ENCODE peak calls at places on chromosomes 6 and 20, in nine cellular contexts. One of them, this sample, is unnamed. For H3K4me1, the result is how much of the 10 kb centered on the place peaks cover.

GRCh38 chr6:42369568-42369967 is 82.2 kb downstream of the TRERF1 start:
- DNase-seq in adrenal gland: no peak
- DNase-seq in breast epithelium: no peak
- DNase-seq in transverse colon: peak
- DNase-seq in psoas muscle: no peak
- DNase-seq in spleen: no peak
- DNase-seq in H9: no peak
- DNase-seq in hepatocyte: no peak
- DNase-seq in right atrium auricular region: no peak
- DNase-seq in this sample: no peak

GRCh38 chr6:122788663-122789062 is 395 bp upstream of the SMPDL3A start:
- DNase-seq in adrenal gland: no peak
- DNase-seq in breast epithelium: no peak
- DNase-seq in transverse colon: no peak
- DNase-seq in psoas muscle: no peak
- DNase-seq in spleen: no peak
- DNase-seq in H9: no peak
- DNase-seq in hepatocyte: no peak
- DNase-seq in right atrium auricular region: no peak
- DNase-seq in this sample: no peak

GRCh38 chr6:127464881-127465459 is 5.8 kb upstream of the KIAA0408 start:
- DNase-seq in adrenal gland: peak
- DNase-seq in breast epithelium: no peak
- DNase-seq in transverse colon: peak
- DNase-seq in psoas muscle: peak
- DNase-seq in spleen: no peak
- DNase-seq in H9: peak
- DNase-seq in hepatocyte: peak
- DNase-seq in right atrium auricular region: peak
- DNase-seq in this sample: peak

GRCh38 chr6:79040083-79040482 is 38.0 kb downstream of the PHIP start:
- DNase-seq in adrenal gland: no peak
- DNase-seq in breast epithelium: no peak
- DNase-seq in transverse colon: no peak
- DNase-seq in psoas muscle: no peak
- DNase-seq in spleen: no peak
- DNase-seq in H9: no peak
- DNase-seq in hepatocyte: no peak
- DNase-seq in right atrium auricular region: no peak
- DNase-seq in this sample: no peak

GRCh38 chr6:104705095-104705707 is 154.5 kb downstream of the HACE1 start:
- DNase-seq in adrenal gland: no peak
- DNase-seq in breast epithelium: no peak
- DNase-seq in transverse colon: peak
- DNase-seq in psoas muscle: no peak
- DNase-seq in spleen: no peak
- DNase-seq in H9: no peak
- DNase-seq in hepatocyte: no peak
- DNase-seq in right atrium auricular region: no peak
- DNase-seq in this sample: no peak

GRCh38 chr20:31861346-31862156 is 8.8 kb downstream of the DUSP15 start:
- DNase-seq in adrenal gland: peak
- DNase-seq in breast epithelium: no peak
- DNase-seq in transverse colon: peak
- DNase-seq in psoas muscle: peak
- DNase-seq in spleen: peak
- DNase-seq in H9: peak
- DNase-seq in hepatocyte: peak
- DNase-seq in right atrium auricular region: no peak
- DNase-seq in this sample: peak

GRCh38 chr20:23265226-23265625 is 85.4 kb upstream of the NXT1 start:
- DNase-seq in adrenal gland: no peak
- DNase-seq in breast epithelium: no peak
- DNase-seq in transverse colon: no peak
- DNase-seq in psoas muscle: no peak
- DNase-seq in spleen: peak
- DNase-seq in H9: no peak
- DNase-seq in hepatocyte: no peak
- DNase-seq in right atrium auricular region: no peak
- DNase-seq in this sample: no peak

GRCh38 chr6:36443951-36444428 is 1.2 kb downstream of the KCTD20 start:
- DNase-seq in adrenal gland: no peak
- DNase-seq in breast epithelium: no peak
- DNase-seq in transverse colon: no peak
- DNase-seq in psoas muscle: no peak
- DNase-seq in spleen: no peak
- DNase-seq in H9: peak
- DNase-seq in hepatocyte: peak
- DNase-seq in right atrium auricular region: no peak
- DNase-seq in this sample: peak

GRCh38 chr20:55582498-55582897 is 422.8 kb downstream of the CBLN4 start:
- DNase-seq in adrenal gland: no peak
- DNase-seq in breast epithelium: no peak
- DNase-seq in transverse colon: no peak
- DNase-seq in psoas muscle: no peak
- DNase-seq in spleen: no peak
- DNase-seq in H9: no peak
- DNase-seq in hepatocyte: no peak
- DNase-seq in right atrium auricular region: no peak
- DNase-seq in this sample: no peak

GRCh38 chr6:44096615-44097014 is 30.6 kb downstream of the MRPL14 start:
- DNase-seq in adrenal gland: peak
- DNase-seq in breast epithelium: peak
- DNase-seq in transverse colon: peak
- DNase-seq in psoas muscle: peak
- DNase-seq in spleen: peak
- DNase-seq in H9: no peak
- DNase-seq in hepatocyte: peak
- DNase-seq in right atrium auricular region: peak
- DNase-seq in this sample: peak

GRCh38 chr6:22062807-22063408 is 233.9 kb downstream of the PRL start:
- DNase-seq in adrenal gland: no peak
- DNase-seq in breast epithelium: no peak
- DNase-seq in transverse colon: no peak
- DNase-seq in psoas muscle: no peak
- DNase-seq in spleen: peak
- DNase-seq in H9: no peak
- DNase-seq in hepatocyte: no peak
- DNase-seq in right atrium auricular region: no peak
- DNase-seq in this sample: no peak

GRCh38 chr20:32830437-32830836 is 10.7 kb downstream of the MAPRE1 start:
- DNase-seq in adrenal gland: peak
- DNase-seq in breast epithelium: no peak
- DNase-seq in transverse colon: peak
- DNase-seq in psoas muscle: no peak
- DNase-seq in spleen: no peak
- DNase-seq in H9: no peak
- DNase-seq in hepatocyte: peak
- DNase-seq in right atrium auricular region: no peak
- DNase-seq in this sample: no peak

GRCh38 chr20:35629432-35630145 is 14.0 kb downstream of the SPAG4 start:
- DNase-seq in adrenal gland: no peak
- DNase-seq in breast epithelium: no peak
- DNase-seq in transverse colon: no peak
- DNase-seq in psoas muscle: no peak
- DNase-seq in spleen: no peak
- DNase-seq in H9: peak
- DNase-seq in hepatocyte: no peak
- DNase-seq in right atrium auricular region: no peak
- DNase-seq in this sample: no peak

DNA sequence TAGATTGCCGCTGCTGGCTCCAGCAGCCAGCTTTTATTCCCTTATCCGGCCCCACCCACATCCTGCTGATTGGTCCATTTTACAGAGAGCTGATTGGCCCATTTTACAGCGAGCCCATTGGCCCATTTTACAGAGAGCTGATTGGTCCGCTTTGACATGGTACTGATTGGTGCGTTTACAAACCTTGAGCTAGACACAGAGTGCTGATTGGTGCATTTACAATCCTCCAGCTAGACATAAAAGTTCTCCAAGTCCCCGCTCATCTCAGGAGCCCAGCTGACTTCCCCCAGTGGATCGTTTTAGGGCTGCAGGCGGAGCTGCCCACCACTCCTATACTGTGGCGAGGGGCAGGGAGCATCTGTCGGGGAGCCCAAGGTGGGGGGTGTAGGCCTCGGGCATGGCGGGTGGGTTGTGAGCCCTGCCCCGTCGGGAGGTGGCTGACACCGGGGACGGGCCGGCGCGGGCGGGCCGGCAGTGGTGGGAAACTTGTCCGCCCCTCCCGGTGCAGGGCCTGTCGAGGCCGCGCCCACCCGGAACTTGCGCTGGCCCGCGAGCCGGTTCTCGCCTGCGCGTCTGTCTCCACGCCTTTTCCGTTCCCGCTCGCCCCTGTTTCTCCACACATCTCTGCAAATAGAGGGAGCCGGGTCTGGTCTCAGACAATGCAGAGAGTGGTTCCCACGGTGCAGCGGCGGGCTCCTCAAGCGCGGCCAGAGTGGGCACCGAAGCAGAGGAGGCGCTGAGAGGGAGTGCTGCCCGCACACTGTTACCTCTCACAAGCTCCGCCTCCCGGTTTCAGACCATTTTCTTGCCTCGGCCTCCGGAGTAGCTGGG is 86.1 kb upstream of the STMND1 start:
- DNase-seq in adrenal gland: no peak
- DNase-seq in breast epithelium: no peak
- DNase-seq in transverse colon: peak
- DNase-seq in psoas muscle: peak
- DNase-seq in spleen: peak
- DNase-seq in H9: peak
- DNase-seq in hepatocyte: peak
- DNase-seq in right atrium auricular region: no peak
- DNase-seq in this sample: no peak
- TF ChIP-seq CTCF in adrenal gland: no peak
- TF ChIP-seq CTCF in breast epithelium: no peak
- TF ChIP-seq CTCF in transverse colon: peak
- TF ChIP-seq CTCF in psoas muscle: no peak
- TF ChIP-seq CTCF in spleen: no peak
- TF ChIP-seq CTCF in H9: no peak
- TF ChIP-seq CTCF in hepatocyte: no peak
- TF ChIP-seq CTCF in right atrium auricular region: no peak
- TF ChIP-seq CTCF in this sample: no peak

DNA sequence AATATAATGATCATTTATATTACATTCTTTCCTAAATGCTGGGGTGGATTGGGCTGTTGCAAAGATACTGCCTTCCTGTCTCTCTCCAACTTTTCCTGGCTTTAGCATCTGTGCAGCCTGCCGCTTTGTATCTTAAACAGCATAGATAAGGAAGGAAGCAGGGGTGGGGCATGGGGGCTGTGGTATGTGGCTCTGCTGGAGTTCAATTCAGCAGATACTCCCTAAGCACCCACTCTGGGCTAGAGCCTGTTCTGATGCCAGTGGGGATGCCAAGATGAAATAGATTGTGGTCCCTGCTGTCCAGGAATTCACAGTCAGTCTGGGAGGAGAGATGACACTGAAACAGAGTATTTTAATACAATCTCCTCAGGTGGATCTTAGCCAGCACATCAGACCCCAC is 56.8 kb downstream of the EIF2S2 start:
- DNase-seq in adrenal gland: no peak
- DNase-seq in breast epithelium: no peak
- DNase-seq in transverse colon: no peak
- DNase-seq in psoas muscle: no peak
- DNase-seq in spleen: no peak
- DNase-seq in H9: no peak
- DNase-seq in hepatocyte: no peak
- DNase-seq in right atrium auricular region: no peak
- DNase-seq in this sample: no peak
- H3K4me1 ChIP-seq in adrenal gland: under half
- H3K4me1 ChIP-seq in breast epithelium: under half
- H3K4me1 ChIP-seq in transverse colon: under half
- H3K4me1 ChIP-seq in psoas muscle: under half
- H3K4me1 ChIP-seq in spleen: half or more
- H3K4me1 ChIP-seq in H9: under half
- H3K4me1 ChIP-seq in hepatocyte: under half
- H3K4me1 ChIP-seq in right atrium auricular region: under half
- H3K4me1 ChIP-seq in this sample: under half

DNA sequence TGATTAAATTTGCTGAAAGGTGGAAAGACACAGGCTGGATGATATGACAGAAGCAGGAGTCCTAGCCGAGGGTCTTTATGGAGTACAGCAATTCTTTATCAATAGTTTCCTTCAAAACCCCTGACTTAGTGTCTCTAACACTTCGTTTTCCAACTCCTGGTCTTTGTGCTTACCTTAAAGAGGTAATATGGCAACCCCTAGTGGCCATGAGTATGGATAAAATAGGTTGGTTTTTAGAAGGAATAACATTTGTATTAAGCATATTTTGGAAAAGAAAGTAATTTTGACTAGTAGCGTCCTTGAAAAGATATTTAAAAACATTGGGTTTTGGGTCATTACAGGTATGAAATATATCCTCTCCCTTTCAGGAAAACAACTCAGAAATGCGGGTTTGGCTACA is 51.9 kb downstream of the VGLL2 start:
- DNase-seq in adrenal gland: no peak
- DNase-seq in breast epithelium: no peak
- DNase-seq in transverse colon: no peak
- DNase-seq in psoas muscle: no peak
- DNase-seq in spleen: no peak
- DNase-seq in H9: no peak
- DNase-seq in hepatocyte: peak
- DNase-seq in right atrium auricular region: no peak
- DNase-seq in this sample: no peak
- TF ChIP-seq CTCF in adrenal gland: peak
- TF ChIP-seq CTCF in breast epithelium: peak
- TF ChIP-seq CTCF in transverse colon: peak
- TF ChIP-seq CTCF in psoas muscle: peak
- TF ChIP-seq CTCF in spleen: no peak
- TF ChIP-seq CTCF in H9: peak
- TF ChIP-seq CTCF in hepatocyte: peak
- TF ChIP-seq CTCF in right atrium auricular region: peak
- TF ChIP-seq CTCF in this sample: peak

DNA sequence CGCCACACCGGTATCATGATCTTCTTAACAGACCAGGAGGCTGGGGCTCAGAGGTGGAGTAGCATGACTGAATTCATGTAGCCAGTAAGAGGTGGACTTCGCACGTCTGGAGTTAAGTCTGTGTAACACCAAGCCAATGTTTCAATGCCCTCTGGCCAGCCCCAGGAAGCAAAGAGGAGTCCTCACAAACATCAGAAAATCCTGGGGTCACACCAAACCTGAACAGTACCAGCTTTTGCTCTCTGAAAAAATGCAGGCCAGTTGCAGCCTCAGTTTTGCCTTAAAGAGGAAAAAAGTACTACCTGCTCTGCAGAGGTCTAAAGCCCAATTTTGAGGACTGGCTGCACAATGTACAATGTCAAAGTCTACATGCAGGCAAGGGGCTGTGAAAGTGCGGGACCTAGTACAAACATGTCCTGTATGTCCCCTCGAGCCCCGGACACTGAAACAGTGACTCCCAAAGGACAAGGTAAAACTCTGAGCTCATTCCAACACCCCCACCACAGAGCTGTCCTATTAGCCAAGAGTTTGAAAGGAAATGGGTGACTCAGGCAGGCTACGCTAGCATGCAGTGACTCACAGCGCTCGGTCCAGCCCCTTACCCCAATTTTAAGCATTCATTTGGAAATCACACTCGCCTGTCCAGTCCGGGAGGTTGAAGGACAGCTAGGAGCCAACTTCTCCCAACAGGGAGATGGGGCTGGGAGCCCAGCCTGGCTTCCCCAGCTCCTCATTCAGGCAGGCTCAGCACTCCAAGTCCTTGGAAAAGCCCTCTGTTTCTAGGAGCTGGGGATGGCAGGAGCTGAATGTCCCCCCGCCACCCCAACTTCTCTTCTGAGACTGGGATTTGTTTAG is 4.1 kb downstream of the SDC4 start:
- DNase-seq in adrenal gland: peak
- DNase-seq in breast epithelium: peak
- DNase-seq in transverse colon: peak
- DNase-seq in psoas muscle: peak
- DNase-seq in spleen: no peak
- DNase-seq in H9: peak
- DNase-seq in hepatocyte: peak
- DNase-seq in right atrium auricular region: peak
- DNase-seq in this sample: peak
- H3K4me1 ChIP-seq in adrenal gland: half or more
- H3K4me1 ChIP-seq in breast epithelium: under half
- H3K4me1 ChIP-seq in transverse colon: half or more
- H3K4me1 ChIP-seq in psoas muscle: half or more
- H3K4me1 ChIP-seq in spleen: half or more
- H3K4me1 ChIP-seq in H9: under half
- H3K4me1 ChIP-seq in hepatocyte: half or more
- H3K4me1 ChIP-seq in right atrium auricular region: half or more
- H3K4me1 ChIP-seq in this sample: half or more

This sample was measured in osteoblast.